ENCODE peak calls at places on chromosome 19, in nine cellular contexts. One of them, this sample, is unnamed.

GRCh38 chr19:800360-801029 is 3.2 kb downstream of the PTBP1 start:
- DNase-seq in aorta: no peak
- DNase-seq in fibroblast of lung: no peak
- DNase-seq in dermis microvascular lymphatic vessel endothelial cell: no peak
- DNase-seq in GM03348: peak
- DNase-seq in Calu3: peak
- DNase-seq in BE2C: peak
- DNase-seq in breast epithelium: peak
- DNase-seq in naive thymus-derived CD8-positive, alpha-beta T cell: no peak
- DNase-seq in this sample: no peak

GRCh38 chr19:12603714-12604113 is 6.9 kb downstream of the ZNF490 start:
- DNase-seq in aorta: no peak
- DNase-seq in fibroblast of lung: peak
- DNase-seq in dermis microvascular lymphatic vessel endothelial cell: no peak
- DNase-seq in GM03348: no peak
- DNase-seq in Calu3: no peak
- DNase-seq in BE2C: no peak
- DNase-seq in breast epithelium: no peak
- DNase-seq in naive thymus-derived CD8-positive, alpha-beta T cell: peak
- DNase-seq in this sample: no peak

GRCh38 chr19:37695144-37695899 is 24.2 kb downstream of the ZNF607 start:
- DNase-seq in aorta: no peak
- DNase-seq in fibroblast of lung: no peak
- DNase-seq in dermis microvascular lymphatic vessel endothelial cell: no peak
- DNase-seq in GM03348: no peak
- DNase-seq in Calu3: no peak
- DNase-seq in BE2C: no peak
- DNase-seq in breast epithelium: no peak
- DNase-seq in naive thymus-derived CD8-positive, alpha-beta T cell: no peak
- DNase-seq in this sample: no peak

GRCh38 chr19:33552191-33552927 is 30.8 kb upstream of the PEPD start:
- DNase-seq in aorta: peak
- DNase-seq in fibroblast of lung: no peak
- DNase-seq in dermis microvascular lymphatic vessel endothelial cell: no peak
- DNase-seq in GM03348: no peak
- DNase-seq in Calu3: no peak
- DNase-seq in BE2C: no peak
- DNase-seq in breast epithelium: peak
- DNase-seq in naive thymus-derived CD8-positive, alpha-beta T cell: no peak
- DNase-seq in this sample: no peak

GRCh38 chr19:19539738-19540703 is 2.0 kb downstream of the CILP2 start:
- DNase-seq in aorta: peak
- DNase-seq in fibroblast of lung: peak
- DNase-seq in dermis microvascular lymphatic vessel endothelial cell: no peak
- DNase-seq in GM03348: peak
- DNase-seq in Calu3: no peak
- DNase-seq in BE2C: peak
- DNase-seq in breast epithelium: no peak
- DNase-seq in naive thymus-derived CD8-positive, alpha-beta T cell: peak
- DNase-seq in this sample: no peak

GRCh38 chr19:11375143-11375948 is 880 bp downstream of the SWSAP1 start:
- DNase-seq in aorta: no peak
- DNase-seq in fibroblast of lung: no peak
- DNase-seq in dermis microvascular lymphatic vessel endothelial cell: peak
- DNase-seq in GM03348: no peak
- DNase-seq in Calu3: peak
- DNase-seq in BE2C: peak
- DNase-seq in breast epithelium: no peak
- DNase-seq in naive thymus-derived CD8-positive, alpha-beta T cell: peak
- DNase-seq in this sample: peak

GRCh38 chr19:5299137-5299536 is 41.5 kb downstream of the PTPRS start:
- DNase-seq in aorta: no peak
- DNase-seq in fibroblast of lung: no peak
- DNase-seq in dermis microvascular lymphatic vessel endothelial cell: no peak
- DNase-seq in GM03348: no peak
- DNase-seq in Calu3: no peak
- DNase-seq in BE2C: no peak
- DNase-seq in breast epithelium: no peak
- DNase-seq in naive thymus-derived CD8-positive, alpha-beta T cell: no peak
- DNase-seq in this sample: no peak

GRCh38 chr19:32168606-32169005 is 176.8 kb upstream of the ZNF507 start:
- DNase-seq in aorta: no peak
- DNase-seq in fibroblast of lung: no peak
- DNase-seq in dermis microvascular lymphatic vessel endothelial cell: no peak
- DNase-seq in GM03348: no peak
- DNase-seq in Calu3: no peak
- DNase-seq in BE2C: no peak
- DNase-seq in breast epithelium: no peak
- DNase-seq in naive thymus-derived CD8-positive, alpha-beta T cell: no peak
- DNase-seq in this sample: peak

GRCh38 chr19:8973501-8974091 is 36.6 kb downstream of the MUC16 start:
- DNase-seq in aorta: no peak
- DNase-seq in fibroblast of lung: no peak
- DNase-seq in dermis microvascular lymphatic vessel endothelial cell: no peak
- DNase-seq in GM03348: no peak
- DNase-seq in Calu3: no peak
- DNase-seq in BE2C: no peak
- DNase-seq in breast epithelium: no peak
- DNase-seq in naive thymus-derived CD8-positive, alpha-beta T cell: no peak
- DNase-seq in this sample: no peak

GRCh38 chr19:39444598-39445257 is 654 bp upstream of the SUPT5H start:
- DNase-seq in aorta: no peak
- DNase-seq in fibroblast of lung: peak
- DNase-seq in dermis microvascular lymphatic vessel endothelial cell: no peak
- DNase-seq in GM03348: no peak
- DNase-seq in Calu3: no peak
- DNase-seq in BE2C: no peak
- DNase-seq in breast epithelium: no peak
- DNase-seq in naive thymus-derived CD8-positive, alpha-beta T cell: no peak
- DNase-seq in this sample: no peak

GRCh38 chr19:15926484-15926883 is 7.8 kb downstream of the CYP4F11 start:
- DNase-seq in aorta: no peak
- DNase-seq in fibroblast of lung: no peak
- DNase-seq in dermis microvascular lymphatic vessel endothelial cell: no peak
- DNase-seq in GM03348: no peak
- DNase-seq in Calu3: no peak
- DNase-seq in BE2C: no peak
- DNase-seq in breast epithelium: no peak
- DNase-seq in naive thymus-derived CD8-positive, alpha-beta T cell: no peak
- DNase-seq in this sample: no peak

GRCh38 chr19:277581-278165 is 13.5 kb downstream of the PLPP2 start:
- DNase-seq in aorta: peak
- DNase-seq in fibroblast of lung: peak
- DNase-seq in dermis microvascular lymphatic vessel endothelial cell: no peak
- DNase-seq in GM03348: no peak
- DNase-seq in Calu3: no peak
- DNase-seq in BE2C: no peak
- DNase-seq in breast epithelium: no peak
- DNase-seq in naive thymus-derived CD8-positive, alpha-beta T cell: no peak
- DNase-seq in this sample: no peak

GRCh38 chr19:12769689-12770088 is 5.7 kb downstream of the HOOK2 start:
- DNase-seq in aorta: no peak
- DNase-seq in fibroblast of lung: no peak
- DNase-seq in dermis microvascular lymphatic vessel endothelial cell: no peak
- DNase-seq in GM03348: no peak
- DNase-seq in Calu3: no peak
- DNase-seq in BE2C: peak
- DNase-seq in breast epithelium: no peak
- DNase-seq in naive thymus-derived CD8-positive, alpha-beta T cell: no peak
- DNase-seq in this sample: no peak

GRCh38 chr19:35704218-35704617 is at the start of gene ZBTB32:
- DNase-seq in aorta: no peak
- DNase-seq in fibroblast of lung: peak
- DNase-seq in dermis microvascular lymphatic vessel endothelial cell: peak
- DNase-seq in GM03348: peak
- DNase-seq in Calu3: no peak
- DNase-seq in BE2C: no peak
- DNase-seq in breast epithelium: no peak
- DNase-seq in naive thymus-derived CD8-positive, alpha-beta T cell: no peak
- DNase-seq in this sample: no peak

GRCh38 chr19:11420894-11421606 is 1.9 kb upstream of the RGL3 start:
- DNase-seq in aorta: no peak
- DNase-seq in fibroblast of lung: no peak
- DNase-seq in dermis microvascular lymphatic vessel endothelial cell: no peak
- DNase-seq in GM03348: no peak
- DNase-seq in Calu3: no peak
- DNase-seq in BE2C: no peak
- DNase-seq in breast epithelium: no peak
- DNase-seq in naive thymus-derived CD8-positive, alpha-beta T cell: no peak
- DNase-seq in this sample: no peak

GRCh38 chr19:18340990-18341868 is 831 bp downstream of the PGPEP1 start:
- DNase-seq in aorta: peak
- DNase-seq in fibroblast of lung: no peak
- DNase-seq in dermis microvascular lymphatic vessel endothelial cell: no peak
- DNase-seq in GM03348: peak
- DNase-seq in Calu3: peak
- DNase-seq in BE2C: no peak
- DNase-seq in breast epithelium: peak
- DNase-seq in naive thymus-derived CD8-positive, alpha-beta T cell: peak
- DNase-seq in this sample: peak

GRCh38 chr19:32902448-32902847 is 32.9 kb upstream of the SLC7A9 start:
- DNase-seq in aorta: no peak
- DNase-seq in fibroblast of lung: no peak
- DNase-seq in dermis microvascular lymphatic vessel endothelial cell: no peak
- DNase-seq in GM03348: no peak
- DNase-seq in Calu3: no peak
- DNase-seq in BE2C: no peak
- DNase-seq in breast epithelium: no peak
- DNase-seq in naive thymus-derived CD8-positive, alpha-beta T cell: no peak
- DNase-seq in this sample: no peak

GRCh38 chr19:49347835-49348234 is 12.6 kb downstream of the CD37 start:
- DNase-seq in aorta: no peak
- DNase-seq in fibroblast of lung: peak
- DNase-seq in dermis microvascular lymphatic vessel endothelial cell: no peak
- DNase-seq in GM03348: peak
- DNase-seq in Calu3: peak
- DNase-seq in BE2C: peak
- DNase-seq in breast epithelium: no peak
- DNase-seq in naive thymus-derived CD8-positive, alpha-beta T cell: no peak
- DNase-seq in this sample: peak

GRCh38 chr19:18529782-18530181 is 7.9 kb upstream of the ELL start:
- DNase-seq in aorta: no peak
- DNase-seq in fibroblast of lung: no peak
- DNase-seq in dermis microvascular lymphatic vessel endothelial cell: no peak
- DNase-seq in GM03348: peak
- DNase-seq in Calu3: no peak
- DNase-seq in BE2C: peak
- DNase-seq in breast epithelium: no peak
- DNase-seq in naive thymus-derived CD8-positive, alpha-beta T cell: no peak
- DNase-seq in this sample: no peak

GRCh38 chr19:2691951-2692350 is 10.5 kb downstream of the GNG7 start:
- DNase-seq in aorta: no peak
- DNase-seq in fibroblast of lung: no peak
- DNase-seq in dermis microvascular lymphatic vessel endothelial cell: no peak
- DNase-seq in GM03348: no peak
- DNase-seq in Calu3: no peak
- DNase-seq in BE2C: no peak
- DNase-seq in breast epithelium: no peak
- DNase-seq in naive thymus-derived CD8-positive, alpha-beta T cell: no peak
- DNase-seq in this sample: no peak

GRCh38 chr19:51687791-51688664 is 5.1 kb upstream of the SPACA6 start:
- DNase-seq in aorta: peak
- DNase-seq in fibroblast of lung: peak
- DNase-seq in dermis microvascular lymphatic vessel endothelial cell: no peak
- DNase-seq in GM03348: peak
- DNase-seq in Calu3: peak
- DNase-seq in BE2C: peak
- DNase-seq in breast epithelium: no peak
- DNase-seq in naive thymus-derived CD8-positive, alpha-beta T cell: no peak
- DNase-seq in this sample: no peak

GRCh38 chr19:14333101-14333871 is 48.0 kb upstream of the ADGRE5 start:
- DNase-seq in aorta: no peak
- DNase-seq in fibroblast of lung: peak
- DNase-seq in dermis microvascular lymphatic vessel endothelial cell: no peak
- DNase-seq in GM03348: peak
- DNase-seq in Calu3: peak
- DNase-seq in BE2C: peak
- DNase-seq in breast epithelium: no peak
- DNase-seq in naive thymus-derived CD8-positive, alpha-beta T cell: no peak
- DNase-seq in this sample: peak

GRCh38 chr19:41018736-41019290 is 27.7 kb downstream of the CYP2B6 start:
- DNase-seq in aorta: no peak
- DNase-seq in fibroblast of lung: no peak
- DNase-seq in dermis microvascular lymphatic vessel endothelial cell: no peak
- DNase-seq in GM03348: no peak
- DNase-seq in Calu3: no peak
- DNase-seq in BE2C: no peak
- DNase-seq in breast epithelium: no peak
- DNase-seq in naive thymus-derived CD8-positive, alpha-beta T cell: no peak
- DNase-seq in this sample: no peak

GRCh38 chr19:52188822-52189744 is 769 bp upstream of the PPP2R1A start:
- DNase-seq in aorta: peak
- DNase-seq in fibroblast of lung: no peak
- DNase-seq in dermis microvascular lymphatic vessel endothelial cell: no peak
- DNase-seq in GM03348: peak
- DNase-seq in Calu3: peak
- DNase-seq in BE2C: peak
- DNase-seq in breast epithelium: peak
- DNase-seq in naive thymus-derived CD8-positive, alpha-beta T cell: no peak
- DNase-seq in this sample: peak